ENCODE peak calls at places on chromosomes 4 and X, in four cellular contexts. I is heart left ventricle, S is A549, P is HepG2. J is an unnamed sample.

GRCh38 chrX:77899081-77899828 is at the start of gene COX7B:
- DNase-seq in I (peak; percentile 71), P (peak; percentile 96), S (peak; percentile 97), J (peak; percentile 61)

GRCh38 chr4:36399762-36400353 is 118.4 kb downstream of the DTHD1 start:
- DNase-seq in I (no peak), S (peak; percentile 6), P (peak; percentile 2), J (peak; percentile 32)

GRCh38 chrX:103628386-103629290 is at the start of gene TCEAL1:
- DNase-seq in P (peak; percentile 61), I (peak; percentile 56), S (peak; percentile 61), J (peak; percentile 64)

GRCh38 chrX:29841750-29842149 is 373.6 kb upstream of the MAGEB2 start:
- DNase-seq in I (no peak), P (no peak), S (no peak), J (no peak)

GRCh38 chr4:162727232-162727631 is 439.5 kb downstream of the NAF1 start:
- DNase-seq in I (no peak), S (peak; percentile 0), P (peak; percentile 4), J (no peak)

GRCh38 chr4:8228319-8229250 is 29.5 kb downstream of the SH3TC1 start:
- DNase-seq in S (peak; percentile 82), P (no peak), I (peak; percentile 58), J (peak; percentile 88)

GRCh38 chr4:129852434-129852833 is 756.5 kb downstream of the C4orf33 start:
- DNase-seq in P (no peak), I (no peak), S (no peak), J (no peak)

GRCh38 chrX:107849747-107850478 is 24.2 kb downstream of the MID2 start:
- DNase-seq in S (peak; percentile 14), P (no peak), I (no peak), J (peak; percentile 8)

GRCh38 chrX:69538321-69538876 is 34.3 kb downstream of the NALF2 start:
- DNase-seq in I (peak; percentile 77), P (peak; percentile 52), S (peak; percentile 61), J (peak; percentile 62)

GRCh38 chr4:147103403-147103946 is 157.8 kb upstream of the TTC29 start:
- DNase-seq in S (peak; percentile 56), I (peak; percentile 37), P (no peak), J (peak; percentile 77)

GRCh38 chrX:74925210-74926088 is at the start of gene NEXMIF:
- DNase-seq in S (peak; percentile 36), I (no peak), P (peak; percentile 6), J (peak; percentile 34)

GRCh38 chr4:185709802-185710486 is 102.0 kb downstream of the SORBS2 start:
- DNase-seq in I (no peak), P (peak; percentile 74), S (no peak), J (no peak)

GRCh38 chr4:138226351-138226750 is 15.8 kb downstream of the SLC7A11 start:
- DNase-seq in P (no peak), I (no peak), S (no peak), J (no peak)

GRCh38 chr4:169164669-169165415 is 105.9 kb downstream of the SH3RF1 start:
- DNase-seq in P (no peak), I (no peak), S (no peak), J (no peak)

GRCh38 chr4:11455201-11455835 is 26.6 kb upstream of the HS3ST1 start:
- DNase-seq in P (no peak), I (no peak), S (no peak), J (no peak)

GRCh38 chr4:42965326-42965725 is 72.8 kb downstream of the GRXCR1 start:
- DNase-seq in P (no peak), I (no peak), S (no peak), J (no peak)

GRCh38 chr4:68182382-68182820 is 52.7 kb upstream of the TMPRSS11F start:
- DNase-seq in S (no peak), I (no peak), P (no peak), J (no peak)

GRCh38 chr4:122963222-122963621 is 40.8 kb upstream of the NUDT6 start:
- DNase-seq in P (no peak), S (no peak), I (no peak), J (no peak)

GRCh38 chrX:9927638-9928037 is 39.5 kb upstream of the CLDN34 start:
- DNase-seq in P (no peak), I (no peak), S (no peak), J (no peak)
- TF ChIP-seq POLR2A in P (no peak), I (no peak), S (no peak), J (no peak)

GRCh38 chr4:153502584-153502983 is 36.4 kb downstream of the TMEM131L start:
- DNase-seq in P (no peak), I (no peak), S (no peak), J (no peak)
- H3K27ac ChIP-seq in P (no peak overlapping the region), I (no peak overlapping the region), S (no peak overlapping the region), J (no peak overlapping the region)

DNA sequence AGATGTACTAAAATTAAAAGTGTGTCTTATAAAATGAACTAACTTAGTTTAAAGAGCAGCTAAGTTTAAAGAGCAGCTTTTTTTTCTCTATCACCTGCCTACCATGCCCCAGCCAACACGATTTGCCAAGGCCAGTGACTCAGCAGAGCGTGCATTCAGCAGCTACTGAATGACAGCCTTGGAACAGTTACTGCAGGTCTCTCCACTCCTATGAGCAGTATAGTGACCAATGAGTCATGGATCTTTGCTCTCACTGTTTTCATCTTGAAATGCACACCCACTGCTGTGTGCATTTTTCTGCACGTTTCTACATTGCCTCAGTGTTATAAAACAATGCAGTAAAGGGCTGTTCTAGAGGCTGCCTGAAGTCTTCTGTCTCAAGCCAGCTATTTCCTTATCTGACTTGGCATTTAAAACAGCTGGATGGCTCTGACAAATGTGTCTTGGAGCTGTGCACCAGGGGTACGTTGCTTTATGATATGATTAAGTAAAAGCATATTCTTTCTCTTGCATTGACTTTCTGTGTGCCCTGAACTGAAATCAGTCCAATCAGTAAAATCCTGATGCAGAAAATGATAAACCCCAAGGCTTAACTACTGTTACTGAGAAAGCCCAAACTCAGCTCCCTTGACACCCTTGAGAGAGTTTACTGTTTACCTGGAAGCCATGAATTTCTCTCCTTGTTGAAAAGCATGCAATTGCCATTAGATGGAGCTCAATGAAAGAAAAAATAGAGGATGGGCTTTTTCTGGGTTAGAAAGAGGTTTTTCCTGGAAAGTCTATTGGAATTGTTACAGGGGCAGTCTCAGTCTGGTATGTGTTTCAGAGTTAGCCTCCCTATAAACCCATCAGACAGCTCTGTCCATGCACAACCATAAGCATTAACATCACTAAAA is 66.2 kb upstream of the C4orf54 start:
- DNase-seq in P (peak; percentile 58), S (peak; percentile 68), I (peak; percentile 59), J (peak; percentile 91)
- TF ChIP-seq POLR2A in P (no peak), S (no peak), I (no peak), J (no peak)

DNA sequence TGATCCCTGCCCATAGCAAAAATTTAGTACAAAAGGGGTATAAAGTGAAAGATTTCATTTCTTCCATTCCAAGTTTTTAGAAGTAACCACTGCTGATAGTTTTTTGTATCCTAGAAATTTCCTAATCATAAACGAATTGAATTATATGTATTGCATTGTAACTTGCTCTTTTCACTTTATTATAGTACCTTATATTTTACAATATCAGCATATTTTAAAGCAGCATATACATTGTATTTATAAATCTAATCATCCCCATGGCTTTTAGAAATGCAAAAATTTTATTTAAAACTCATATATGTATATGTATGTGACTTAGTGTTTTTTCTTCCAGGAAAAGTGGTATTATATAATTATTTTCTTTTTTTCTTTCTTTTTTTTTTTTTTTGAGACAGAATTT is 27.7 kb downstream of the STAG2 start:
- DNase-seq in P (no peak), S (no peak), I (no peak), J (no peak)
- H3K27ac ChIP-seq in P (no peak overlapping the region), S (no peak overlapping the region), I (no peak overlapping the region), J (no peak overlapping the region)

DNA sequence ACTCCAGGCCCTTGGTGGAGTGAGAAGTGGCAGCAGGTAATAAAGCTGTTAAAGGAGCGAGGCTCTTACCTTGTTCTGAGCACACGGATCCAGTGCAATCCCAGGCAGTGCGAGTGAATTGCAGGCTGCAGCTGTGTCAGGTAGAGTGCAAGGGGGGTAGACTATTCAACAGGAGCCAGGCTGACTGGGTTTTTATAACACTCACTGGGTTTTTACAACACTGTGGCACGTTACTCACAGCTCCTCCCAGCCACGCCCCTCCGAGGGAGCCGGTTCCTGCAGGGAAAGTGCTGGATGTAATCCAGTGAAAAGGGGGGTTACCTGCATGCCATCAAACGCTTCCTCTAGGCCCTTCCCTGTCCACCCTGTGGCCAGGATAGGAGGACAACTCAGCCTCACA is 358 bp downstream of the FGFBP1 start:
- DNase-seq in P (no peak), I (no peak), S (peak; percentile 26), J (peak; percentile 91)
- TF ChIP-seq POLR2A in P (no peak), I (no peak), S (no peak), J (no peak)

DNA sequence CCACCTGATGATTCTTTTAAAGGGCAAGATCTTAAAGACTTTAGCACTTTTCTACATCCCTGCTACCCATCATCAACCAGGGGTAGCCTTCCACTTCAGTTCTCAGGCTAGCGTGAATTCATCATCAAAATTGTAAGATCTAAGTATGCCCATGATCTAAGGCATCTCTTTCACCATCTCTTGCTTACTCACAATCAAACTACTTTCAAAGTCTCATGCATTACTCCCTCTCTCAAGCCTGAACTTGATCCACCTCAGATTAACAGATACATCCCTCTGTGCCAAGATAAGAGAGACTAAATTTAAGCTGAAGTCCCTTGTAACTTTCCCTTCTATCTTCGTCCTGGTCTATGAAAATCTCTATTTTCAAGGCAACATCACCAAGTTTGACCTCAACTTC is 62.8 kb downstream of the DHX15 start:
- DNase-seq in S (no peak), I (no peak), P (no peak), J (no peak)
- H3K27ac ChIP-seq in S (no peak overlapping the region), I (no peak overlapping the region), P (no peak overlapping the region), J (no peak overlapping the region)

GRCh38 chrX:120244735-120245498 is 5.7 kb upstream of the ZBTB33 start:
- DNase-seq in S (peak; percentile 91), I (peak; percentile 73), P (peak; percentile 71), J (peak; percentile 82)
- TF ChIP-seq POLR2A in S (peak; percentile 6), I (no peak), P (peak; percentile 47), J (peak; percentile 30)

GRCh38 chr4:39480902-39481695 is 22.2 kb downstream of the LIAS start:
- DNase-seq in S (no peak), P (no peak), I (no peak), J (no peak)

GRCh38 chr4:39484582-39485272 is 25.9 kb downstream of the LIAS start:
- DNase-seq in S (no peak), I (no peak), P (no peak), J (no peak)

GRCh38 chr4:39476181-39476873 is 17.5 kb downstream of the LIAS start:
- DNase-seq in P (no peak), S (no peak), I (no peak), J (no peak)

DNA sequence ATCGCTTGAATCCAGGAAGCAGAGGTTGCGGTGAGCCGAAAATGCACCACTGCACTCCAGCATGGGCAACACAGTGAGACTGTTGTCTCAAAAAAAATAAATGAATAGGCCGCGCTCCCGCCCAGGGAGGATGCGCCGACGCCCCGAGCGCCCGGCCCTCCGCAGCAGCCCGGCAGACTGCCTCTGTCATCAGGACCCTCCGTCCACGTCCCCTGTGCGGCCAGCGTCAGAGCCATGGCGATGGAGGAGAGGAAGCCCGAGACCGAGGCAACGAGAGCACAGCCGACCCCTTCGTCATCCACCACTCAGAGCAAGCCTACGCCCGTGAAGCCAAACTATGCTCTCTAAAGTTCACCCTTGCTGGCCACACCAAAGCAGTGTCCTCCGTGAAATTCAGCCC is 21.4 kb downstream of the LIAS start:
- DNase-seq in S (no peak), I (no peak), P (no peak), J (no peak)
- H3K27ac ChIP-seq in S (no peak overlapping the region), I (no peak overlapping the region), P (no peak overlapping the region), J (no peak overlapping the region)

J was measured in thyroid gland.